ENCODE peak calls at places on chromosomes 2 and 18, in five cellular contexts. C, Y, O, P and H are unnamed samples.

GRCh38 chr2:10048501-10049171 is 5.3 kb downstream of the KLF11 start:
- DNase-seq in P (peak), C (peak), O (no peak), Y (no peak), H (no peak)

GRCh38 chr2:216838146-216838545 is 21.7 kb downstream of the TNP1 start:
- DNase-seq in O (no peak), P (no peak), Y (peak), C (peak), H (no peak)

GRCh38 chr2:71456617-71457016 is 3.3 kb downstream of the DYSF start:
- DNase-seq in O (no peak), P (no peak), C (no peak), Y (no peak), H (no peak)

GRCh38 chr2:209526541-209526940 is 102.7 kb downstream of the MAP2 start:
- DNase-seq in P (peak), C (peak), Y (no peak), O (no peak), H (no peak)

GRCh38 chr2:33210626-33211025 is 263.9 kb downstream of the LTBP1 start:
- DNase-seq in O (peak), P (peak), Y (peak), C (peak), H (no peak)

GRCh38 chr2:165778653-165779451 is 15.2 kb downstream of the GALNT3 start:
- DNase-seq in Y (no peak), O (no peak), C (no peak), P (no peak), H (no peak)

GRCh38 chr2:132547089-132547687 is 122.8 kb downstream of the LYPD1 start:
- DNase-seq in C (peak), Y (peak), P (peak), O (peak), H (peak)

GRCh38 chr2:100902833-100903405 is 83.0 kb downstream of the NPAS2 start:
- DNase-seq in O (no peak), P (no peak), C (peak), Y (peak), H (no peak)

GRCh38 chr2:95268208-95269035 is 5.8 kb upstream of the PROM2 start:
- DNase-seq in Y (no peak), O (peak), P (no peak), C (no peak), H (no peak)

GRCh38 chr18:13491138-13491537 is 235.2 kb downstream of the FAM210A start:
- DNase-seq in C (no peak), Y (no peak), P (no peak), O (no peak), H (no peak)

GRCh38 chr2:128413014-128413717 is 94.5 kb upstream of the HS6ST1 start:
- DNase-seq in P (no peak), C (no peak), Y (no peak), O (peak), H (no peak)

GRCh38 chr18:9449987-9450386 is 25.3 kb upstream of the RALBP1 start:
- DNase-seq in O (no peak), P (no peak), Y (no peak), C (no peak), H (no peak)

GRCh38 chr2:21356076-21356856 is 232.5 kb downstream of the TDRD15 start:
- DNase-seq in P (no peak), C (no peak), O (no peak), Y (no peak), H (no peak)

GRCh38 chr2:146602856-146603255 is 1242.0 kb upstream of the ACVR2A start:
- DNase-seq in O (no peak), C (peak), Y (no peak), P (no peak), H (no peak)